ENCODE peak calls at places on chromosomes 5 and 9, in six cellular contexts. J is tibial artery, L is pancreas, B is prostate gland, Q is right lobe of liver, Z is neuronal stem cell. W is an unnamed sample. For H3K4me1, the result is how much of the 10 kb centered on the place peaks cover.

GRCh38 chr5:143093452-143094086 is 309.9 kb downstream of the NR3C1 start:
- DNase-seq in J (no peak), L (no peak), B (no peak), Q (no peak), Z (no peak), W (no peak)

GRCh38 chr5:166788050-166788449 is 1503.4 kb upstream of the WWC1 start:
- DNase-seq in J (no peak), L (no peak), B (no peak), Q (no peak), Z (no peak), W (no peak)

GRCh38 chr5:134026521-134027202 is 21.9 kb upstream of the VDAC1 start:
- DNase-seq in J (no peak), L (peak), B (peak), Q (peak), Z (peak), W (peak)

GRCh38 chr9:14218253-14218652 is 95.7 kb downstream of the NFIB start:
- DNase-seq in J (no peak), L (no peak), B (peak), Q (no peak), Z (no peak), W (no peak)

GRCh38 chr9:7967093-7967827 is 167.7 kb upstream of the DMAC1 start:
- DNase-seq in J (no peak), L (no peak), B (no peak), Q (peak), Z (no peak), W (no peak)

GRCh38 chr5:32504923-32505596 is 60.5 kb upstream of the ZFR start:
- DNase-seq in J (peak), L (no peak), B (peak), Q (no peak), Z (no peak), W (no peak)

GRCh38 chr5:30524428-30524827 is 669.1 kb upstream of the CDH6 start:
- DNase-seq in J (no peak), L (no peak), B (no peak), Q (no peak), Z (no peak), W (no peak)

GRCh38 chr5:180155331-180155881 is 53.6 kb downstream of the RASGEF1C start:
- DNase-seq in J (no peak), L (no peak), B (no peak), Q (no peak), Z (no peak), W (no peak)

GRCh38 chr5:38329132-38329715 is 70.9 kb downstream of the EGFLAM start:
- DNase-seq in J (no peak), L (no peak), B (no peak), Q (no peak), Z (no peak), W (no peak)

GRCh38 chr9:31996331-31996730 is 388.1 kb upstream of the ACO1 start:
- DNase-seq in J (no peak), L (no peak), B (no peak), Q (no peak), Z (no peak), W (no peak)

GRCh38 chr5:32790411-32790951 is 79.4 kb downstream of the NPR3 start:
- DNase-seq in J (no peak), L (no peak), B (no peak), Q (no peak), Z (no peak), W (no peak)

GRCh38 chr9:94991961-94992907 is 265.7 kb downstream of the AOPEP start:
- DNase-seq in J (no peak), L (no peak), B (no peak), Q (peak), Z (no peak), W (no peak)

GRCh38 chr5:93570294-93571110 is 10.5 kb downstream of the NR2F1-AS1 start:
- DNase-seq in J (no peak), L (peak), B (no peak), Q (no peak), Z (no peak), W (no peak)

GRCh38 chr9:136047775-136048559 is 47.1 kb downstream of the NACC2 start:
- DNase-seq in J (no peak), L (peak), B (no peak), Q (no peak), Z (no peak), W (no peak)

GRCh38 chr9:26181836-26182235 is 503.6 kb upstream of the TUSC1 start:
- DNase-seq in J (no peak), L (no peak), B (no peak), Q (no peak), Z (no peak), W (no peak)

GRCh38 chr5:180717989-180718388 is 21.9 kb downstream of the OR2Y1 start:
- DNase-seq in J (no peak), L (no peak), B (no peak), Q (no peak), Z (no peak), W (no peak)

GRCh38 chr5:143641549-143641955 is 170.4 kb upstream of the HMHB1 start:
- DNase-seq in J (no peak), L (no peak), B (no peak), Q (no peak), Z (no peak), W (no peak)

GRCh38 chr9:24932785-24933184 is 387.1 kb upstream of the IZUMO3 start:
- DNase-seq in J (no peak), L (no peak), B (no peak), Q (no peak), Z (no peak), W (no peak)

GRCh38 chr5:28954074-28954473 is 1915.7 kb upstream of the CDH9 start:
- DNase-seq in J (no peak), L (no peak), B (no peak), Q (no peak), Z (no peak), W (no peak)

GRCh38 chr9:94148419-94148818 is 64.2 kb downstream of the PTPDC1 start:
- DNase-seq in J (no peak), L (no peak), B (no peak), Q (no peak), Z (no peak), W (no peak)

GRCh38 chr9:20732118-20732517 is 48.1 kb downstream of the FOCAD start:
- DNase-seq in J (no peak), L (no peak), B (no peak), Q (no peak), Z (no peak), W (no peak)

GRCh38 chr5:159021360-159022177 is 78.1 kb downstream of the EBF1 start:
- DNase-seq in J (peak), L (no peak), B (no peak), Q (no peak), Z (no peak), W (no peak)

GRCh38 chr5:177357459-177358332 is at the start of gene RGS14:
- DNase-seq in J (no peak), L (peak), B (no peak), Q (peak), Z (no peak), W (peak)

GRCh38 chr5:103234239-103234975 is 24.2 kb upstream of the MACIR start:
- DNase-seq in J (no peak), L (no peak), B (no peak), Q (no peak), Z (no peak), W (no peak)

GRCh38 chr5:8322478-8322877 is 453.5 kb downstream of the MTRR start:
- DNase-seq in J (no peak), L (no peak), B (no peak), Q (no peak), Z (no peak), W (no peak)

GRCh38 chr5:98179791-98180755 is 593.4 kb upstream of the RGMB start:
- DNase-seq in J (no peak), L (no peak), B (no peak), Q (no peak), Z (no peak), W (no peak)

GRCh38 chr9:4137755-4138154 is 162.1 kb downstream of the GLIS3 start:
- DNase-seq in J (no peak), L (no peak), B (no peak), Q (no peak), Z (no peak), W (no peak)

GRCh38 chr9:69554945-69555344 is 117.2 kb downstream of the APBA1 start:
- DNase-seq in J (no peak), L (no peak), B (no peak), Q (no peak), Z (no peak), W (no peak)

GRCh38 chr5:8491254-8491653 is 622.3 kb downstream of the MTRR start:
- DNase-seq in J (no peak), L (no peak), B (no peak), Q (no peak), Z (no peak), W (no peak)

GRCh38 chr5:45132972-45133371 is 324.2 kb downstream of the MRPS30 start:
- DNase-seq in J (no peak), L (no peak), B (no peak), Q (no peak), Z (no peak), W (no peak)
- H3K4me3 ChIP-seq in J (no peak), L (no peak), B (no peak), Q (no peak), Z (no peak), W (no peak)

GRCh38 chr5:3121813-3122212 is 370.3 kb upstream of the IRX2 start:
- DNase-seq in J (no peak), L (no peak), B (no peak), Q (no peak), Z (no peak), W (no peak)
- H3K27ac ChIP-seq in J (no peak), L (no peak), B (no peak), Q (no peak), Z (no peak), W (no peak)

GRCh38 chr5:150637245-150638052 is 3.0 kb upstream of the SYNPO start:
- DNase-seq in J (no peak), L (peak), B (no peak), Q (no peak), Z (no peak), W (no peak)

GRCh38 chr5:150638488-150639316 is 1.8 kb upstream of the SYNPO start:
- DNase-seq in J (no peak), L (peak), B (no peak), Q (peak), Z (no peak), W (no peak)

GRCh38 chr5:150636391-150637244 is 3.8 kb upstream of the SYNPO start:
- DNase-seq in J (peak), L (peak), B (peak), Q (peak), Z (no peak), W (no peak)

GRCh38 chr5:150639317-150639738 is 1.1 kb upstream of the SYNPO start:
- DNase-seq in J (no peak), L (peak), B (no peak), Q (no peak), Z (no peak), W (no peak)

DNA sequence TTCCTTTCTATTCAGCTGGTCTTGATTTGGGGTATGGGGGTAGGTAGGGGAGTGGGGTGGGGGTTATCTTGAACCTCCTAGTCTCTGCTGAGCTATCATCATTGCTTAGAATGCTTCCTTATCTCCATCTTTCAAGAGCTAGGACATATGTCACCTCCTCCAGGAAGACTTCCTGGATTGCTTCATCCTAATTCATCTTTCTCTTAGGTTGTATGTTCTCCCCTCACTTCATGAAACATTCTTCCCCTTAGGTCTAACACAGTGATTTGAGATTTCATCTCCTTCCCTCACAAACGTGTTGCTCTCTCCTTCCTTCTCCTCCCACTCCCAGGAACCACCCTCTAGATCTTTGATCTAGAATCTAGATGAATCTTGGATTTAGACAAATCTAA is 2.4 kb upstream of the SYNPO start:
- DNase-seq in J (no peak), L (no peak), B (no peak), Q (no peak), Z (no peak), W (no peak)
- H3K4me1 ChIP-seq in J (half or more), L (half or more), B (under half), Q (under half), Z (under half), W (under half)

GRCh38 chr5:173211284-173211683 is 23.7 kb downstream of the NKX2-5 start:
- DNase-seq in J (no peak), L (no peak), B (no peak), Q (no peak), Z (no peak), W (no peak)
- H3K4me3 ChIP-seq in J (no peak), L (no peak), B (no peak), Q (no peak), Z (no peak), W (no peak)

DNA sequence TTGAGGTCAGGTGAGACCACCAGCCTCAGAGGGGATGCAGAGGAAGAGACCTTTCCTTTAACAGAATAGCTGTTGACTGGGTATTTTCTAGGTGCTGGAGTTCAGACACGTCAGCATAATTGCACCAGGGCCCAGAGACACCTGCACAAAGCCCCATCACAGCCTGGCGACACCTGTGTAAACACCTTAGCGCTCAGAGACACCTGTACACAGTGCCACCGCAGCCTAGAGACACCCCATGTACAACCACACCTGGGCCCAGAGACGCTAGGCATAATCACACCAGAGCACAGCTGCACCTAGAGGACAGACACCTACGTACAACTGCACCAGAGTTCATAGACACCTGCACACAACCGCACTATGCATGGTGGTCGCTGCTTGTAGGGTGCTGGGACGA is 1.0 kb downstream of the TRIP13 start:
- DNase-seq in J (no peak), L (no peak), B (no peak), Q (no peak), Z (no peak), W (no peak)
- H3K27ac ChIP-seq in J (no peak), L (no peak), B (no peak), Q (no peak), Z (no peak), W (peak)

DNA sequence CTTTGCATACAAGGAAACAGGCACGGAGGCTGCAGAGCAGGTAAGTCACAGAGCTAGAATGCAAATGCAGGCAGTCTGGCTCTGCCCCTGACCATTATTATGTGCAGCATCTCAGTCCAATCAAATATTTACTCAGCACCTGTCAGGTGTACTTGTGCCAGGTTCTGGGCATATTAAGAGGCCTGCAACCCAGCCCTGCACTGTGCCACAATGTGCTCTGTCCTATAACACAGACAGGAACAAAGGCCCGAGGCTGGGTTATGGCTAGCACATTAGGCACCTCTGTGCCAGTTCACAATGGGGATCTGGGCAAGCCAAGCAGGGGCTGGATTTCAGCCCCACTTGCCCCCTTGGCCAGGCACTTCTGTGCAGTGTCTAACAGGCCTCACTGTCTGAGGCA is 14.0 kb downstream of the ARL15 start:
- DNase-seq in J (no peak), L (no peak), B (peak), Q (no peak), Z (no peak), W (no peak)
- H3K4me1 ChIP-seq in J (under half), L (under half), B (under half), Q (under half), Z (under half), W (under half)

GRCh38 chr5:139984816-139985215 is 58.3 kb downstream of the NRG2 start:
- DNase-seq in J (no peak), L (no peak), B (no peak), Q (no peak), Z (no peak), W (no peak)

GRCh38 chr5:139982975-139983240 is 60.2 kb downstream of the NRG2 start:
- DNase-seq in J (no peak), L (no peak), B (no peak), Q (no peak), Z (no peak), W (no peak)

GRCh38 chr5:139985290-139985689 is 57.8 kb downstream of the NRG2 start:
- DNase-seq in J (no peak), L (no peak), B (no peak), Q (no peak), Z (no peak), W (no peak)

GRCh38 chr5:139982157-139982974 is 60.7 kb downstream of the NRG2 start:
- DNase-seq in J (no peak), L (no peak), B (no peak), Q (no peak), Z (peak), W (no peak)

DNA sequence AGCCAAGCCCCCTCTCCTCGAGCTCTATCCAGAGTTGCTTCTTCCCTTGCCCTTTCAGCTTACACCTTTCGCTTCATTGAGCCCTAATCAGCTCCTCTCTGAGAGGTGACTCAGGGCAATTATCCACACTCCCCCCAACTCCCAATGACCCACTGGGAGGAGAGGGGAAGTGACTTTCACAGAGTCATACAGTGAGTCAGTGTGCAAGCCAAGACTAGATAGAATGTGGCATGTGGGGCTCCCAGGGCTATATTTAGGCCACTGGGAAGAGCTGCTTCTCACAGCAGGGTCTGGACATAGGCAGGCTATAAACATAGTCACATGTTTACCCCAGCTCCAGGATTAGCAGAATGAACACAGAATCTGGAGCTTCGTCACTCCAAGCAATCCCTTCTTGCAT is 57.4 kb downstream of the NRG2 start:
- DNase-seq in J (no peak), L (no peak), B (no peak), Q (no peak), Z (peak), W (no peak)
- H3K4me3 ChIP-seq in J (no peak), L (no peak), B (no peak), Q (no peak), Z (no peak), W (no peak)

GRCh38 chr5:78756853-78757252 is 108.3 kb upstream of the LHFPL2 start:
- DNase-seq in J (no peak), L (no peak), B (no peak), Q (no peak), Z (no peak), W (no peak)
- H3K27ac ChIP-seq in J (no peak), L (no peak), B (no peak), Q (no peak), Z (no peak), W (no peak)

GRCh38 chr9:114370251-114370984 is 17.4 kb downstream of the AKNA start:
- DNase-seq in J (no peak), L (no peak), B (no peak), Q (no peak), Z (no peak), W (no peak)
- H3K4me1 ChIP-seq in J (under half), L (under half), B (under half), Q (under half), Z (under half), W (half or more)

DNA sequence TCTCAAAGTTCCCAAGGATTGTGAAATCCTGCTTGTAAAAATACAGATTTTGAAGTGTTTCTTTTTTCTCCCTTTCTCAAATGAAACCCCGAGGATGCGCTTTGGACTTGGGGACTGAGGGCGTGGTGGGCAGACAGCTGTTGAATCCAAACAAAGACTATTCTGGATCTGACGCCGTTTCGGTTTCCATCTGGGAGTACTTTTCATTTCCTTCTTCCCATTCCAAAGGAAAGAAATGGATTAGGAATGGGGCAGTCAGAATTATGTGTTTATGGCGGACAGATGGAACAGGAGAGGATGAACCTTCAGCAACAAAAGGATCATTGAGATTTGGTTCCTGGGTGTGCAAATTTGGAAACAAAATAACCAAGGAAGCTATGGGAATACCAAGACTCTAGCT is 300.5 kb downstream of the PARP8 start:
- DNase-seq in J (no peak), L (no peak), B (no peak), Q (no peak), Z (peak), W (no peak)
- H3K4me3 ChIP-seq in J (peak), L (peak), B (peak), Q (no peak), Z (no peak), W (no peak)

W was measured in CD8-positive, alpha-beta memory T cell.